ENCODE peak calls at places on chromosomes 4 and X, in ten cellular contexts. M is breast epithelium, G is thoracic aorta, U is GM23248, R is adrenal gland, S is HCT116, A is OCI-LY7, K is osteoblast, H is heart right ventricle, E is Peyer's patch. F is an unnamed sample. For H3K4me1, the result is how much of the 10 kb centered on the place peaks cover.

GRCh38 chr4:99405433-99406115 is 29.6 kb downstream of the ADH7 start:
- DNase-seq in E (peak), G (peak), A (peak), K (no peak), H (peak), M (no peak), S (peak), R (peak), U (peak), F (no peak)

GRCh38 chr4:136650541-136651277 is 881.6 kb downstream of the PCDH18 start:
- DNase-seq in R (no peak), S (peak), H (no peak), E (no peak), K (no peak), A (no peak), U (no peak), M (no peak), G (no peak), F (no peak)

GRCh38 chr4:109703664-109704351 is 563 bp upstream of the CASP6 start:
- DNase-seq in R (no peak), E (no peak), H (no peak), G (no peak), U (peak), K (peak), M (no peak), S (no peak), A (no peak), F (no peak)

GRCh38 chr4:48032721-48033120 is 16.1 kb downstream of the NIPAL1 start:
- DNase-seq in M (no peak), E (no peak), S (no peak), A (no peak), U (no peak), H (no peak), K (no peak), G (no peak), R (no peak), F (no peak)

GRCh38 chrX:151977009-151977408 is 2.5 kb upstream of the GABRE start:
- DNase-seq in A (no peak), K (no peak), G (no peak), E (no peak), R (no peak), M (no peak), U (peak), S (no peak), H (no peak), F (no peak)

GRCh38 chrX:23699636-23700194 is 32.4 kb downstream of the PRDX4 start:
- DNase-seq in R (no peak), E (peak), H (peak), G (peak), K (no peak), U (peak), S (no peak), A (no peak), M (no peak), F (no peak)

GRCh38 chr4:184262901-184263300 is 45.2 kb upstream of the ENPP6 start:
- DNase-seq in K (no peak), M (no peak), R (no peak), S (no peak), U (peak), E (no peak), A (no peak), G (no peak), H (no peak), F (no peak)

GRCh38 chr4:88514557-88515511 is 8.7 kb downstream of the PYURF start:
- DNase-seq in A (no peak), U (no peak), S (no peak), E (no peak), M (no peak), R (no peak), K (no peak), H (no peak), G (no peak), F (no peak)

GRCh38 chr4:126023946-126024345 is 709.2 kb downstream of the FAT4 start:
- DNase-seq in M (no peak), E (no peak), K (no peak), A (no peak), G (no peak), R (no peak), S (no peak), U (peak), H (no peak), F (no peak)

GRCh38 chrX:12378263-12378662 is 240.0 kb downstream of the FRMPD4 start:
- DNase-seq in R (no peak), E (no peak), H (no peak), G (no peak), S (no peak), M (no peak), A (no peak), K (no peak), U (no peak), F (no peak)

GRCh38 chrX:17519349-17519748 is 144.3 kb downstream of the NHS start:
- DNase-seq in G (peak), M (no peak), E (no peak), A (no peak), R (no peak), K (no peak), H (peak), S (no peak), U (peak), F (peak)

GRCh38 chr4:156672924-156673323 is 298.7 kb downstream of the PDGFC start:
- DNase-seq in K (peak), E (no peak), M (no peak), H (no peak), A (no peak), R (no peak), U (peak), S (peak), G (no peak), F (no peak)

GRCh38 chr4:117429061-117429460 is 343.7 kb upstream of the TRAM1L1 start:
- DNase-seq in G (no peak), H (no peak), E (no peak), U (no peak), M (no peak), K (no peak), S (no peak), R (no peak), A (no peak), F (no peak)

GRCh38 chr4:184232212-184232611 is 14.5 kb upstream of the ENPP6 start:
- DNase-seq in H (no peak), M (no peak), U (no peak), G (no peak), S (no peak), A (no peak), R (no peak), K (no peak), E (no peak), F (no peak)

GRCh38 chrX:133085785-133086184 is 11.1 kb downstream of the USP26 start:
- DNase-seq in R (no peak), K (no peak), S (no peak), E (no peak), A (no peak), H (no peak), G (no peak), U (no peak), M (no peak), F (no peak)

GRCh38 chr4:110623710-110624015 is 786 bp upstream of the PITX2 start:
- DNase-seq in E (no peak), R (no peak), A (no peak), M (no peak), K (no peak), H (no peak), U (no peak), S (no peak), G (no peak), F (no peak)

GRCh38 chrX:19807414-19807813 is 80.0 kb downstream of the SH3KBP1 start:
- DNase-seq in E (no peak), S (no peak), R (no peak), M (no peak), K (no peak), H (no peak), U (no peak), A (no peak), G (no peak), F (no peak)
- H3K4me1 ChIP-seq in E (under half), S (under half), R (under half), M (under half), K (under half), H (under half), U (under half), A (half or more), G (under half), F (under half)

GRCh38 chr4:155377281-155377680 is 516 bp upstream of the MAP9 start:
- DNase-seq in A (no peak), R (no peak), H (no peak), E (no peak), G (no peak), K (peak), M (no peak), U (peak), S (no peak), F (no peak)
- H3K4me3 ChIP-seq in A (peak), R (peak), H (peak), E (peak), G (peak), K (peak), M (peak), U (no peak), S (no peak), F (peak)

GRCh38 chr4:103996059-103996458 is 276.3 kb upstream of the TACR3 start:
- DNase-seq in M (no peak), H (no peak), E (no peak), K (no peak), U (no peak), R (no peak), S (peak), A (no peak), G (no peak), F (no peak)

GRCh38 chr4:103994059-103994458 is 274.3 kb upstream of the TACR3 start:
- DNase-seq in G (no peak), H (no peak), K (no peak), A (no peak), M (no peak), S (peak), R (no peak), E (no peak), U (no peak), F (no peak)

GRCh38 chr4:103998752-103999151 is 279.0 kb upstream of the TACR3 start:
- DNase-seq in H (no peak), S (no peak), A (no peak), E (no peak), M (no peak), U (no peak), K (no peak), R (no peak), G (no peak), F (no peak)

GRCh38 chr4:103996637-103997036 is 276.9 kb upstream of the TACR3 start:
- DNase-seq in E (no peak), U (peak), A (no peak), H (no peak), G (no peak), R (no peak), M (no peak), K (peak), S (peak), F (no peak)
- H3K27ac ChIP-seq in E (no peak), U (no peak), A (no peak), H (no peak), G (no peak), R (no peak), M (no peak), K (no peak), S (peak), F (peak)

DNA sequence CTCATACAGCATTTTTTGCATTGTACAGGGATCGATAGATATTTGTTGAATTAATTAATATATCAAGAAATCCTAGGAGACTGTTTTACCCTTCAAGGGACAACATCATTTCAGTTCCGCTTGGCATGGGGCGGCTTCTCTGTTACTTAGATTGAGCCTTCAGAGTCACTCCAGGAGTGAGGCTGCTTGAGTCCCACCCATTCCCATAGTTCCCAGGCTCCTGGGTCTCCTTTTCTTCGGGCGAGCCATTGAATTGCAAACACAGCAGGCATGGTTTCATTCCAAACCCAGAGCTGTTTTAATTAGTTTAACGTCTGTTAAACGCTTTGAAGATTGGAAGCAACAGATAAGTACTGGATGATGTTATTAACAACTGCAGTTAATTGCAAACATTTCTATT is 590 bp upstream of the EDA start:
- DNase-seq in S (no peak), U (no peak), E (no peak), R (no peak), G (no peak), M (no peak), A (no peak), K (peak), H (no peak), F (peak)
- H3K4me1 ChIP-seq in S (under half), U (under half), E (under half), R (under half), G (under half), M (under half), A (under half), K (under half), H (under half), F (under half)

GRCh38 chr4:141009931-141010330 is 123.3 kb downstream of the RNF150 start:
- DNase-seq in M (no peak), K (no peak), S (no peak), H (no peak), G (no peak), R (no peak), E (no peak), U (no peak), A (no peak), F (no peak)
- H3K4me3 ChIP-seq in M (no peak), K (no peak), S (no peak), H (no peak), G (no peak), R (no peak), E (no peak), U (no peak), A (no peak), F (no peak)

GRCh38 chrX:3449287-3449686 is 102.8 kb upstream of the MXRA5 start:
- DNase-seq in R (no peak), E (no peak), A (no peak), M (no peak), H (no peak), G (no peak), S (no peak), U (peak), K (no peak), F (no peak)
- H3K27ac ChIP-seq in R (no peak), E (no peak), A (no peak), M (no peak), H (peak), G (no peak), S (no peak), U (peak), K (no peak), F (no peak)

GRCh38 chr4:95095352-95095974 is 337.7 kb downstream of the BMPR1B start:
- DNase-seq in R (peak), M (no peak), E (no peak), U (peak), S (peak), G (no peak), H (no peak), K (peak), A (peak), F (no peak)

GRCh38 chr4:95093936-95094929 is 336.5 kb downstream of the BMPR1B start:
- DNase-seq in H (no peak), M (no peak), U (no peak), E (no peak), R (no peak), A (no peak), G (no peak), S (no peak), K (no peak), F (no peak)

GRCh38 chr4:95093460-95093859 is 335.7 kb downstream of the BMPR1B start:
- DNase-seq in R (no peak), G (no peak), E (no peak), K (no peak), A (no peak), S (no peak), U (no peak), M (no peak), H (no peak), F (no peak)

GRCh38 chr4:95091272-95091671 is 333.5 kb downstream of the BMPR1B start:
- DNase-seq in G (no peak), M (no peak), H (no peak), U (peak), E (no peak), S (no peak), R (no peak), K (no peak), A (peak), F (no peak)

DNA sequence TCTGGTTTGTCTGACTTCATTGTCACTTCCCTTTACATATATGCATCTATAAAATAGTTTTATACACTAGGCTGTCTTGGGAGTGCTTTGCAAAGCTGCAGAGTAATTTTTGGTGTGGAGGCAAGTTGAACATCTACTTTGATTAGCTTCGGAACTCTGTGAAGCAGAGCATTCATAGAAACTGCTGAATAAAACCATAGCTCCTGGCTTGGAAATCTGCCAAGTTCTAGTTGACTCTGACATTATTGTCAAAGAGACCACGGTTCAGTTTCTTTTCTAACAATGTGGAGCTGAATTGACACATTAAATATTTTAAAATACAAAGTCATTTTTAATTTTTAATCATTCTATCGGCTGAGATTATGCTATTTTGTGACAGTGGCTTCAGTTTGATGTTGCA is 335.0 kb downstream of the BMPR1B start:
- DNase-seq in M (no peak), G (no peak), U (peak), E (no peak), S (no peak), A (no peak), R (no peak), H (no peak), K (no peak), F (no peak)
- H3K4me1 ChIP-seq in M (under half), G (under half), U (under half), E (under half), S (under half), A (under half), R (under half), H (under half), K (under half), F (under half)

GRCh38 chr4:31051151-31051550 is 331.0 kb downstream of the PCDH7 start:
- DNase-seq in E (no peak), S (no peak), R (no peak), U (no peak), G (no peak), H (no peak), M (no peak), K (no peak), A (no peak), F (no peak)
- H3K4me3 ChIP-seq in E (no peak), S (no peak), R (no peak), U (no peak), G (no peak), H (no peak), M (no peak), K (no peak), A (no peak), F (no peak)